ENCODE peak calls at places on chromosomes 1 and 21, in four cellular contexts. One of them, this sample, is unnamed.

GRCh38 chr1:162500805-162501204 is 3.2 kb downstream of the UHMK1 start:
- DNase-seq in K562: no peak
- DNase-seq in SK-N-SH: no peak
- DNase-seq in HepG2: no peak
- DNase-seq in this sample: no peak

GRCh38 chr1:38551908-38552307 is 307.7 kb downstream of the RRAGC start:
- DNase-seq in HepG2: no peak
- DNase-seq in K562: no peak
- DNase-seq in SK-N-SH: no peak
- DNase-seq in this sample: no peak

GRCh38 chr1:235011064-235011598 is 117.5 kb downstream of the TOMM20 start:
- DNase-seq in K562: no peak
- DNase-seq in HepG2: no peak
- DNase-seq in SK-N-SH: no peak
- DNase-seq in this sample: peak

GRCh38 chr1:223233019-223233409 is 90.0 kb upstream of the TLR5 start:
- DNase-seq in K562: no peak
- DNase-seq in HepG2: no peak
- DNase-seq in SK-N-SH: no peak
- DNase-seq in this sample: no peak

GRCh38 chr1:31781138-31782065 is 17.3 kb upstream of the ADGRB2 start:
- DNase-seq in HepG2: no peak
- DNase-seq in SK-N-SH: peak
- DNase-seq in K562: peak
- DNase-seq in this sample: no peak

GRCh38 chr1:187078321-187078720 is 249.6 kb downstream of the PLA2G4A start:
- DNase-seq in K562: no peak
- DNase-seq in SK-N-SH: no peak
- DNase-seq in HepG2: no peak
- DNase-seq in this sample: no peak

GRCh38 chr1:39852214-39852791 is 31.0 kb downstream of the TRIT1 start:
- DNase-seq in SK-N-SH: no peak
- DNase-seq in K562: no peak
- DNase-seq in HepG2: peak
- DNase-seq in this sample: no peak

GRCh38 chr21:21196087-21196486 is 197.9 kb downstream of the NCAM2 start:
- DNase-seq in SK-N-SH: no peak
- DNase-seq in HepG2: no peak
- DNase-seq in K562: no peak
- DNase-seq in this sample: no peak

GRCh38 chr1:168917309-168917708 is 188.3 kb upstream of the DPT start:
- DNase-seq in K562: no peak
- DNase-seq in HepG2: no peak
- DNase-seq in SK-N-SH: no peak
- DNase-seq in this sample: no peak

GRCh38 chr1:201954263-201955008 is 867 bp upstream of the TIMM17A start:
- DNase-seq in SK-N-SH: no peak
- DNase-seq in HepG2: no peak
- DNase-seq in K562: no peak
- DNase-seq in this sample: no peak

GRCh38 chr1:167490765-167491164 is 27.6 kb downstream of the CD247 start:
- DNase-seq in K562: no peak
- DNase-seq in SK-N-SH: no peak
- DNase-seq in HepG2: no peak
- DNase-seq in this sample: no peak

GRCh38 chr1:167486090-167486824 is 32.1 kb downstream of the CD247 start:
- DNase-seq in K562: no peak
- DNase-seq in HepG2: no peak
- DNase-seq in SK-N-SH: no peak
- DNase-seq in this sample: no peak

GRCh38 chr1:167487614-167488013 is 30.7 kb downstream of the CD247 start:
- DNase-seq in K562: no peak
- DNase-seq in HepG2: no peak
- DNase-seq in SK-N-SH: no peak
- DNase-seq in this sample: no peak

GRCh38 chr1:167489581-167490340 is 28.6 kb downstream of the CD247 start:
- DNase-seq in K562: no peak
- DNase-seq in HepG2: no peak
- DNase-seq in SK-N-SH: no peak
- DNase-seq in this sample: no peak

DNA sequence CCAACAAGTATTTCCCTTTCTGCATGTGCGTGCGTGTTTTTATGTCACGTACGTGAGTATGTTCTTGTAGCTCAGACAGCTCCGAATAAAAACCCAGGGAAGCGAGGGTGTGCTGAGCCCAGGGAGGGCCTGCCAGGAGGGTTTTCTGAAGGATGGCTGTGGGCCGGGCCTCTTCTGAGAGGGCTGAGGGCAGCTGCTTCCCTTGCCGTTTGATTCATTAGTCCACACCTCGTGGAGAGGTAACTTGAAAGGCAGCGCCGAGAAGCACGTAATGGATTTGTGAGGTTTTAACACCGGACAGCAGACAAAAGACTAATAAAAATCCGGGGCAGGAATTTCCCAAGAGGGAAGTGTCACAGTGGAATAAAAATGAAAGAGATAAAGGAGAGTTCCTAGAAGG is 29.5 kb downstream of the CD247 start:
- DNase-seq in K562: no peak
- DNase-seq in HepG2: no peak
- DNase-seq in SK-N-SH: no peak
- DNase-seq in this sample: no peak
- TF ChIP-seq TAF1 in K562: no peak
- TF ChIP-seq TAF1 in HepG2: no peak
- TF ChIP-seq TAF1 in SK-N-SH: no peak
- TF ChIP-seq TAF1 in this sample: no peak

GRCh38 chr1:89873757-89874156 is 52.9 kb downstream of the LRRC8D start:
- DNase-seq in SK-N-SH: peak
- DNase-seq in HepG2: no peak
- DNase-seq in K562: no peak
- DNase-seq in this sample: no peak

GRCh38 chr1:89870998-89871397 is 50.2 kb downstream of the LRRC8D start:
- DNase-seq in SK-N-SH: no peak
- DNase-seq in HepG2: peak
- DNase-seq in K562: no peak
- DNase-seq in this sample: no peak

GRCh38 chr1:89872567-89872966 is 51.7 kb downstream of the LRRC8D start:
- DNase-seq in K562: no peak
- DNase-seq in SK-N-SH: no peak
- DNase-seq in HepG2: no peak
- DNase-seq in this sample: no peak

GRCh38 chr1:89873250-89873649 is 52.4 kb downstream of the LRRC8D start:
- DNase-seq in HepG2: no peak
- DNase-seq in K562: no peak
- DNase-seq in SK-N-SH: no peak
- DNase-seq in this sample: no peak

GRCh38 chr1:89871768-89872473 is 51.1 kb downstream of the LRRC8D start:
- DNase-seq in SK-N-SH: no peak
- DNase-seq in K562: no peak
- DNase-seq in HepG2: no peak
- DNase-seq in this sample: no peak
- TF ChIP-seq REST in SK-N-SH: no peak
- TF ChIP-seq REST in K562: no peak
- TF ChIP-seq REST in HepG2: no peak
- TF ChIP-seq REST in this sample: no peak

GRCh38 chr21:28336299-28336698 is 656.4 kb downstream of the LTN1 start:
- DNase-seq in SK-N-SH: peak
- DNase-seq in HepG2: peak
- DNase-seq in K562: no peak
- DNase-seq in this sample: no peak
- TF ChIP-seq TAF1 in SK-N-SH: no peak
- TF ChIP-seq TAF1 in HepG2: no peak
- TF ChIP-seq TAF1 in K562: no peak
- TF ChIP-seq TAF1 in this sample: no peak

GRCh38 chr1:109426278-109427170 is at the start of gene PSMA5:
- DNase-seq in HepG2: peak
- DNase-seq in SK-N-SH: peak
- DNase-seq in K562: peak
- DNase-seq in this sample: peak
- TF ChIP-seq REST in HepG2: no peak
- TF ChIP-seq REST in SK-N-SH: peak
- TF ChIP-seq REST in K562: no peak
- TF ChIP-seq REST in this sample: no peak

DNA sequence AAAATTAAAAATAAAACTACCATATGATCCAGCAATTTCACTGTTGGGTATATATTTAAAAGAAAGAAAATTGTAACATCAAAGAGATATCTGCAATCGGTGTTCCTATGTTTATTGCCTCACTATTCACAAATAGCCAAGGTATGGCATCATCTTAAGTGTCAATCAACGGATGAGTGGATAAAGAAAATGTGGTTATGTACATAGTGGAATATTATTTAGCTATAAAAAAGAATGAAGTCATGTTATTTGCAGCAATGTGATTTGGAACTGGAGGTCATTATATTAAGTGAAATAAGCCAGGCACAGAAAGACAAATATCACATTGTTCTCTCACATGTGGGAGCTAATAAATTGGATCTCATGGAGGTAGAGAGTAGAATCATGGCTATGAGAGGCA is 76.3 kb downstream of the RD3 start:
- DNase-seq in K562: no peak
- DNase-seq in HepG2: no peak
- DNase-seq in SK-N-SH: no peak
- DNase-seq in this sample: no peak
- TF ChIP-seq TAF1 in K562: no peak
- TF ChIP-seq TAF1 in HepG2: no peak
- TF ChIP-seq TAF1 in SK-N-SH: no peak
- TF ChIP-seq TAF1 in this sample: no peak